ENCODE peak calls at places on chromosomes 13 and 19, in seven cellular contexts. Q, G, D, E, C, L and N are unnamed samples.

GRCh38 chr19:40507892-40508291 is 41.1 kb downstream of the SPTBN4 start:
- DNase-seq in Q (no peak), G (no peak), D (no peak), E (no peak), C (no peak), L (no peak), N (no peak)

GRCh38 chr13:44516771-44517170 is 59.4 kb downstream of the TSC22D1 start:
- DNase-seq in Q (no peak), G (no peak), D (no peak), E (no peak), C (no peak), L (no peak), N (no peak)

GRCh38 chr19:6062961-6063575 is 47.2 kb downstream of the RFX2 start:
- DNase-seq in Q (no peak), G (no peak), D (no peak), E (peak), C (peak), L (no peak), N (no peak)

GRCh38 chr19:2982983-2983350 is 5.6 kb downstream of the TLE6 start:
- DNase-seq in Q (peak), G (peak), D (peak), E (peak), C (no peak), L (peak), N (peak)

GRCh38 chr13:40984670-40985366 is 34.3 kb downstream of the ELF1 start:
- DNase-seq in Q (no peak), G (no peak), D (no peak), E (no peak), C (no peak), L (no peak), N (no peak)

GRCh38 chr13:90947976-90948375 is 399.5 kb upstream of the MIR17HG start:
- DNase-seq in Q (no peak), G (no peak), D (no peak), E (no peak), C (no peak), L (no peak), N (no peak)

GRCh38 chr19:10692673-10693264 is 8.5 kb upstream of the QTRT1 start:
- DNase-seq in Q (no peak), G (no peak), D (no peak), E (no peak), C (no peak), L (no peak), N (no peak)

GRCh38 chr13:85247780-85248179 is 551.4 kb downstream of the SLITRK6 start:
- DNase-seq in Q (no peak), G (no peak), D (no peak), E (no peak), C (no peak), L (no peak), N (no peak)

GRCh38 chr13:73740681-73741080 is 393.5 kb downstream of the KLF12 start:
- DNase-seq in Q (no peak), G (no peak), D (no peak), E (no peak), C (no peak), L (no peak), N (no peak)

GRCh38 chr19:42402376-42403116 is 12.4 kb upstream of the CNFN start:
- DNase-seq in Q (no peak), G (no peak), D (no peak), E (no peak), C (no peak), L (no peak), N (no peak)

GRCh38 chr19:33590224-33590623 is 31.5 kb upstream of the CHST8 start:
- DNase-seq in Q (no peak), G (no peak), D (no peak), E (no peak), C (no peak), L (no peak), N (no peak)

GRCh38 chr13:71712988-71713653 is 153.9 kb downstream of the DACH1 start:
- DNase-seq in Q (no peak), G (no peak), D (no peak), E (no peak), C (no peak), L (no peak), N (no peak)

GRCh38 chr13:28329395-28330158 is 165.4 kb downstream of the FLT1 start:
- DNase-seq in Q (no peak), G (no peak), D (peak), E (no peak), C (no peak), L (no peak), N (no peak)

GRCh38 chr19:35458821-35459391 is 10.8 kb downstream of the FFAR2 start:
- DNase-seq in Q (no peak), G (peak), D (no peak), E (no peak), C (peak), L (no peak), N (no peak)

GRCh38 chr19:55165952-55166529 is 372 bp downstream of the DNAAF3 start:
- DNase-seq in Q (peak), G (peak), D (no peak), E (no peak), C (no peak), L (no peak), N (peak)

GRCh38 chr19:44746946-44747738 is 1.4 kb upstream of the BCL3 start:
- DNase-seq in Q (peak), G (peak), D (peak), E (peak), C (peak), L (peak), N (peak)

GRCh38 chr19:42224940-42225717 is 5.0 kb downstream of the ZNF526 start:
- DNase-seq in Q (no peak), G (no peak), D (no peak), E (no peak), C (no peak), L (no peak), N (peak)

GRCh38 chr19:7293795-7294570 is at the start of gene INSR:
- DNase-seq in Q (peak), G (peak), D (peak), E (peak), C (peak), L (peak), N (peak)
- TF ChIP-seq POLR2A in Q (peak), G (no peak), D (no peak), E (no peak), C (peak), L (peak), N (peak)

GRCh38 chr13:78657699-78658629 is 991 bp downstream of the OBI1 start:
- DNase-seq in Q (no peak), G (no peak), D (no peak), E (no peak), C (no peak), L (no peak), N (no peak)

GRCh38 chr13:78659450-78660110 is 625 bp upstream of the OBI1 start:
- DNase-seq in Q (no peak), G (no peak), D (no peak), E (no peak), C (no peak), L (no peak), N (no peak)

GRCh38 chr13:78660130-78660857 is 1.3 kb upstream of the OBI1 start:
- DNase-seq in Q (no peak), G (no peak), D (no peak), E (no peak), C (peak), L (no peak), N (no peak)

GRCh38 chr13:78655906-78656305 is 3.0 kb downstream of the OBI1 start:
- DNase-seq in Q (no peak), G (no peak), D (no peak), E (no peak), C (no peak), L (no peak), N (no peak)

DNA sequence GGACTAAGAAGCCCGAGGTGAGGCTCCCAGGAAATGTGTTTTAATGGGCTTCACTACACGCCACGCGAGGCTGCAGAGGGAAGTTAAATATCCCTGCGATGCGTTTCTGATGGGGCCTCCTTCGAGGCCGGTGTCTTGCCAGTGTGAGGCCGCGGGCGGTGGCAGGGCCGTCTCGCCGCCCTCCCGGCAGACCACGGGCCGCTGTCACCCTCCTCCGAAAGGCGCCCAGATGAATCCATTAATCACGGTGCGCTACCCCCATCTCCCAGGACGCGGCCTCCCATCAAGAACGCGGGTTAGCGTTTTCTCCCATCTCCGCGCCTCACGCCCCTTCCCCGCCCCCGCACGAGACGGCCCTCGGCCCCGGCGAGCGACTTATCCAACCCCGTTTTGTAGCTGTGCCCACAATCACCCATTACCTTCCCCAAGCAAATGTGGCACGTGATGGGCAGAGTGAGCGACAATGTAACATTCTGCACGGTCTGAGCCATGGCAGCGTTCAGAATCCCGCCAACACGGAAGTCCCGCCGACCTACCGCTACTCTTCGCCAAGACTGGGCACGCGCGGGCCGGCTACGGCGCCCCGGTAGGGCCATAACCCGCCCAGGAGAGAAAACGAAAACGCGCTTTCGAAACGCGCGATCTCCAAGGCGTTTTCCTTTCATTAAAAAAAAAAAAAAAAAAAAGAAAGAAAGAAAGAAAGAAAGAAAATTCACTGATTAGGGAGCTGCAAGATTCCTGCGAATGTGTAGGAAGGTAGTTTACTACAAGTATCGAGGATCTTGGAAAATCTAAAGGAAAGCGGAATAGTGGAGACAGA is at the start of gene OBI1:
- DNase-seq in Q (peak), G (peak), D (peak), E (peak), C (peak), L (peak), N (peak)
- TF ChIP-seq POLR2A in Q (no peak), G (no peak), D (no peak), E (no peak), C (peak), L (peak), N (peak)

GRCh38 chr19:50272263-50272897 is 56.8 kb downstream of the KCNC3 start:
- DNase-seq in Q (no peak), G (no peak), D (no peak), E (no peak), C (no peak), L (no peak), N (no peak)

GRCh38 chr19:50273821-50274220 is 55.4 kb downstream of the KCNC3 start:
- DNase-seq in Q (no peak), G (no peak), D (no peak), E (no peak), C (no peak), L (no peak), N (no peak)

GRCh38 chr19:50276370-50277063 is 52.7 kb downstream of the KCNC3 start:
- DNase-seq in Q (no peak), G (no peak), D (no peak), E (no peak), C (no peak), L (no peak), N (no peak)

GRCh38 chr19:50277966-50278580 is 51.1 kb downstream of the KCNC3 start:
- DNase-seq in Q (no peak), G (no peak), D (no peak), E (no peak), C (no peak), L (no peak), N (peak)

DNA sequence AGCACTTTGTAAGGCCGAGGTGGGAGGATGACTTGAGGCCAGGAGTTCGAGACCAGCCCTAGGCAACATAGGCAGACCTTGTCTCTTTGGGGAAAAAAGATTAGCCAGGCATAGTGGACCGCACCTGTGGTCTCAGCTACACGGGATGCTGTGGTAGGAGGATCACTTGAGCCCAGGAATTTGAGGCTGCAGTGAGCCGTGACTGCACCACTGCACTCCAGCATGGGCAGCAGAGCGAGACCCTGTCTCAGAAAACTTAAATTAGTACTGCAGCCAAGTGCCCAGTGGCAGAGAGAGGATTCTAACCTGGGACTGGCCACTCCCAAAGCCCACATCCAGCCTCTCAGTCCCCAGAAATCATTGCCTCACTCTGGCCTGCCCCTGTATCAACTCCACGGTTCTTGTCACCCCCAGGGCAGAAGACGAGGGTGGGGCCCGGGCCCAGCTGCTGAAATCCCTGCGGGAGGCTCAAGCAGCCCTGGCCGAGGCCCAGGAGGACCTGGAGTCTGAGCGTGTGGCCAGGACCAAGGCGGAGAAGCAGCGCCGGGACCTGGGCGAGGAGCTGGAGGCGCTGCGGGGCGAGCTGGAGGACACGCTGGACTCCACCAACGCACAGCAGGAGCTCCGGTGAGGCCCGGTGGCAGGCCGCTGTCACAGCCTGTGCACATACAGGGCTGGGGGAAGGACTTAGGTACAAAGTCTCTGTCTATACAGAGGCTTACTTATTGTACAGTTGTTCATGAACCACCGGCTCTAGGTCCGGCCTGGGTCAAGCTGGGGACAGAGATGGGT is 53.4 kb downstream of the KCNC3 start:
- DNase-seq in Q (no peak), G (no peak), D (no peak), E (no peak), C (no peak), L (no peak), N (peak)
- TF ChIP-seq POLR2A in Q (no peak), G (no peak), D (no peak), E (no peak), C (no peak), L (no peak), N (no peak)

DNA sequence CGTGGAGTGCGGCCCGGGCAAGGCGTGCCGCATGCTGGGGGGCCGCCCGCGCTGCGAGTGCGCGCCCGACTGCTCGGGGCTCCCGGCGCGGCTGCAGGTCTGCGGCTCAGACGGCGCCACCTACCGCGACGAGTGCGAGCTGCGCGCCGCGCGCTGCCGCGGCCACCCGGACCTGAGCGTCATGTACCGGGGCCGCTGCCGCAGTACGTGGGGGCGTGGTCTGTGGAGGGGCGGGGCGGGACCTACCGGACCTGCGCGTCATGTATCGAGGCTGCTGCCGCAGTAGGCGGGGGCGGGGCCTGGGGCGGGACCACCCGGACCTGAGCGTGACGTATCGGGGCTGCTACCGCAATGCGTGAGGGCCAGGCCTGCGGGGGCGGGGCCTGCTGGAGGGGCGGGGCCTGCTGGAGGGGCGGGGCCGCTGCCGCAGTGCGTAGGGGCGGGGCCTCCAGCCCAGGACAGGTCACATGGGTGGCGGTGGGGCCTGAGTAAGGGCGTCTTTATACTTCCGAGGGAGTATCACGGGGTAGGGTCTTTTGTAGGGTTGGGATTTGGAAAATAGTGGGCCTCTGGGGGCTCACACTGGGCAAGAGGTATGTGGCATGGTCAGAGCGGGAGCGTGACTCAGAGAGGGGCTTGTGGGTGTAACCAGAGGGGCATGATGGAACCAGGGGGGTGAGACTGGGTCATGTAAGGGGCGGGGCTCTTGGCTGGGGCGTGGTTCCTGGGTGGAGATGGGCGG is 4.3 kb downstream of the FSTL3 start:
- DNase-seq in Q (peak), G (peak), D (peak), E (peak), C (peak), L (peak), N (peak)
- TF ChIP-seq POLR2A in Q (no peak), G (no peak), D (no peak), E (no peak), C (peak), L (peak), N (no peak)